ENCODE peak calls at places on chromosomes 4 and X, in four cellular contexts. R is GM12878, P is K562, T is HL-60. X is an unnamed sample.

GRCh38 chr4:155679343-155679742 is 12.7 kb downstream of the GUCY1A1 start:
- DNase-seq in P (no peak), R (no peak), T (no peak), X (no peak)

GRCh38 chrX:39367429-39367828 is 566.2 kb downstream of the MID1IP1 start:
- DNase-seq in P (no peak), R (no peak), T (no peak), X (no peak)

GRCh38 chr4:26069218-26069617 is 155.2 kb downstream of the SMIM20 start:
- DNase-seq in P (peak; percentile 24), R (no peak), T (peak; percentile 14), X (no peak)

GRCh38 chrX:66015152-66015827 is 24.6 kb downstream of the VSIG4 start:
- DNase-seq in R (peak; percentile 68), T (peak; percentile 96), P (peak; percentile 72), X (no peak)

GRCh38 chr4:150582101-150582565 is at the start of gene MAB21L2:
- DNase-seq in R (no peak), P (no peak), T (no peak), X (no peak)

GRCh38 chr4:70505152-70505748 is 13.1 kb upstream of the AMTN start:
- DNase-seq in P (peak; percentile 52), R (no peak), T (peak; percentile 21), X (peak; percentile 22)

GRCh38 chrX:155718964-155719586 is 106.3 kb upstream of the TMLHE start:
- DNase-seq in R (no peak), T (no peak), P (no peak), X (no peak)

GRCh38 chr4:74654230-74654681 is 140.1 kb downstream of the BTC start:
- DNase-seq in T (no peak), R (peak; percentile 21), P (no peak), X (no peak)

GRCh38 chr4:95547708-95548471 is 883 bp downstream of the UNC5C start:
- DNase-seq in R (no peak), T (peak; percentile 61), P (no peak), X (no peak)

GRCh38 chr4:68700152-68700551 is 29.7 kb upstream of the UGT2B15 start:
- DNase-seq in P (no peak), R (no peak), T (no peak), X (no peak)

GRCh38 chr4:124288706-124289486 is 423.6 kb downstream of the ANKRD50 start:
- DNase-seq in T (no peak), P (no peak), R (no peak), X (no peak)

GRCh38 chr4:22574424-22574823 is 58.6 kb upstream of the ADGRA3 start:
- DNase-seq in P (no peak), T (no peak), R (no peak), X (no peak)

GRCh38 chr4:22574880-22575279 is 59.0 kb upstream of the ADGRA3 start:
- DNase-seq in P (no peak), T (no peak), R (no peak), X (no peak)

DNA sequence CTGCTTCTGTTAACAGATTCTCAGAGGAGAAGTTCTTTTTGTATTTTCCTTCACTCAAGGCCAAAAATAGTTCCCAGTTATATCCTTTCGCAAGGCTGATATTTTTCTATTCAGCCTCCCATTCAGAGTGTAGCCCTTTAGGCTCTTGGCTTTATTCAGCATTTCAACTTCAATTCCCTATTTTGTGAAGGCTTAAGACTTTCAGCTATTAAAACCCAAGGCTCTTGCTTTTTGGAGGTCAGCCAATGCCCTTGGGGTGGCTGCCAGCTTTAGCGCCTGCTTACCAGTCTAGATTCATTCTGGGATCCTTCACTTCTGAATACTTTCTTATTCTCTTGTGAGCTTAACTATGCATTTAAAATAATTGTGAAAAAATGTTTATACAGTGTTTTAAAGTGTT is 57.3 kb upstream of the ADGRA3 start:
- DNase-seq in P (no peak), R (no peak), T (no peak), X (no peak)
- TF ChIP-seq SPI1 in P (no peak), R (no peak), T (no peak), X (no peak)

GRCh38 chr4:111632752-111633151 is 512.5 kb upstream of the FAM241A start:
- DNase-seq in P (no peak), T (no peak), R (no peak), X (no peak)
- TF ChIP-seq SPI1 in P (no peak), T (no peak), R (no peak), X (no peak)

GRCh38 chr4:184476660-184477059 is 2.3 kb upstream of the IRF2 start:
- DNase-seq in T (peak; percentile 16), R (no peak), P (no peak), X (no peak)
- TF ChIP-seq SPI1 in T (no peak), R (no peak), P (no peak), X (no peak)

GRCh38 chr4:973431-974397 is at the start of gene DGKQ:
- DNase-seq in T (peak; percentile 68), R (no peak), P (peak; percentile 98), X (peak; percentile 99)
- TF ChIP-seq SPI1 in T (no peak), R (no peak), P (no peak), X (no peak)

GRCh38 chrX:150436200-150436599 is 73.1 kb downstream of the MAMLD1 start:
- DNase-seq in R (no peak), P (no peak), T (no peak), X (no peak)
- TF ChIP-seq SPI1 in R (no peak), P (no peak), T (no peak), X (no peak)

GRCh38 chr4:48603366-48604003 is 113.4 kb downstream of the ZAR1 start:
- DNase-seq in P (no peak), R (no peak), T (no peak), X (no peak)

GRCh38 chr4:48604041-48604440 is 114.0 kb downstream of the ZAR1 start:
- DNase-seq in P (no peak), R (no peak), T (no peak), X (no peak)

GRCh38 chr4:48602763-48603162 is 112.7 kb downstream of the ZAR1 start:
- DNase-seq in P (no peak), R (no peak), T (no peak), X (no peak)

GRCh38 chr4:48604527-48604926 is 114.5 kb downstream of the ZAR1 start:
- DNase-seq in T (no peak), P (no peak), R (no peak), X (no peak)

GRCh38 chr4:48602222-48602621 is 112.2 kb downstream of the ZAR1 start:
- DNase-seq in T (no peak), R (no peak), P (no peak), X (no peak)
- TF ChIP-seq SPI1 in T (no peak), R (no peak), P (no peak), X (no peak)

X was measured in GM12891.